ENCODE peak calls at places on chromosomes 5 and 9, in six cellular contexts. One of them, this sample, is unnamed.

GRCh38 chr5:137147346-137147745 is 351.8 kb downstream of the SPOCK1 start:
- DNase-seq in uterus: no peak
- DNase-seq in upper lobe of left lung: no peak
- DNase-seq in A549: no peak
- DNase-seq in HCT116: no peak
- DNase-seq in IMR-90: no peak
- DNase-seq in this sample: no peak

GRCh38 chr5:139377226-139377625 is 5.9 kb downstream of the SLC23A1 start:
- DNase-seq in uterus: peak; percentile 10
- DNase-seq in IMR-90: no peak
- DNase-seq in HCT116: no peak
- DNase-seq in upper lobe of left lung: no peak
- DNase-seq in A549: no peak
- DNase-seq in this sample: no peak

GRCh38 chr9:135468866-135469521 is 10.6 kb upstream of the PPP1R26 start:
- DNase-seq in uterus: no peak
- DNase-seq in IMR-90: peak; percentile 46
- DNase-seq in A549: no peak
- DNase-seq in upper lobe of left lung: no peak
- DNase-seq in HCT116: peak; percentile 76
- DNase-seq in this sample: no peak

GRCh38 chr9:12538842-12539584 is 154.2 kb upstream of the TYRP1 start:
- DNase-seq in HCT116: no peak
- DNase-seq in upper lobe of left lung: no peak
- DNase-seq in IMR-90: no peak
- DNase-seq in A549: no peak
- DNase-seq in uterus: no peak
- DNase-seq in this sample: no peak

GRCh38 chr9:89549031-89549644 is 51.2 kb upstream of the SEMA4D start:
- DNase-seq in HCT116: peak; percentile 52
- DNase-seq in A549: peak; percentile 58
- DNase-seq in upper lobe of left lung: peak; percentile 88
- DNase-seq in uterus: peak; percentile 47
- DNase-seq in IMR-90: peak; percentile 59
- DNase-seq in this sample: peak; percentile 74

GRCh38 chr5:61498121-61498520 is 166.1 kb downstream of the ZSWIM6 start:
- DNase-seq in uterus: no peak
- DNase-seq in A549: no peak
- DNase-seq in upper lobe of left lung: no peak
- DNase-seq in IMR-90: no peak
- DNase-seq in HCT116: no peak
- DNase-seq in this sample: no peak

GRCh38 chr9:2260401-2261306 is 245.5 kb downstream of the SMARCA2 start:
- DNase-seq in upper lobe of left lung: no peak
- DNase-seq in A549: peak; percentile 24
- DNase-seq in IMR-90: peak; percentile 45
- DNase-seq in HCT116: peak; percentile 93
- DNase-seq in uterus: no peak
- DNase-seq in this sample: peak; percentile 10

GRCh38 chr5:128574041-128574440 is 36.0 kb upstream of the FBN2 start:
- DNase-seq in IMR-90: peak; percentile 56
- DNase-seq in A549: peak; percentile 12
- DNase-seq in upper lobe of left lung: no peak
- DNase-seq in uterus: no peak
- DNase-seq in HCT116: no peak
- DNase-seq in this sample: no peak

GRCh38 chr9:68876265-68876664 is 137.6 kb downstream of the PRKACG start:
- DNase-seq in HCT116: no peak
- DNase-seq in IMR-90: no peak
- DNase-seq in A549: no peak
- DNase-seq in uterus: no peak
- DNase-seq in upper lobe of left lung: no peak
- DNase-seq in this sample: no peak

GRCh38 chr5:38029431-38030065 is 189.7 kb upstream of the GDNF start:
- DNase-seq in IMR-90: no peak
- DNase-seq in A549: no peak
- DNase-seq in uterus: no peak
- DNase-seq in HCT116: no peak
- DNase-seq in upper lobe of left lung: no peak
- DNase-seq in this sample: no peak

GRCh38 chr5:160357861-160358411 is 12.5 kb downstream of the C1QTNF2 start:
- DNase-seq in IMR-90: no peak
- DNase-seq in upper lobe of left lung: no peak
- DNase-seq in A549: no peak
- DNase-seq in uterus: peak; percentile 29
- DNase-seq in HCT116: no peak
- DNase-seq in this sample: no peak

GRCh38 chr5:39381376-39381775 is 17.1 kb upstream of the C9 start:
- DNase-seq in uterus: no peak
- DNase-seq in upper lobe of left lung: no peak
- DNase-seq in IMR-90: no peak
- DNase-seq in A549: no peak
- DNase-seq in HCT116: no peak
- DNase-seq in this sample: no peak

GRCh38 chr9:32581512-32582143 is 8.7 kb upstream of the NDUFB6 start:
- DNase-seq in uterus: peak; percentile 19
- DNase-seq in upper lobe of left lung: no peak
- DNase-seq in A549: peak; percentile 78
- DNase-seq in IMR-90: peak; percentile 67
- DNase-seq in HCT116: peak; percentile 71
- DNase-seq in this sample: peak; percentile 73

GRCh38 chr5:634191-634590 is 22.1 kb downstream of the CEP72 start:
- DNase-seq in upper lobe of left lung: no peak
- DNase-seq in A549: no peak
- DNase-seq in IMR-90: no peak
- DNase-seq in uterus: no peak
- DNase-seq in HCT116: no peak
- DNase-seq in this sample: no peak

GRCh38 chr9:19371942-19372341 is 8.1 kb downstream of the RPS6 start:
- DNase-seq in IMR-90: no peak
- DNase-seq in uterus: no peak
- DNase-seq in HCT116: no peak
- DNase-seq in A549: peak; percentile 48
- DNase-seq in upper lobe of left lung: no peak
- DNase-seq in this sample: no peak

DNA sequence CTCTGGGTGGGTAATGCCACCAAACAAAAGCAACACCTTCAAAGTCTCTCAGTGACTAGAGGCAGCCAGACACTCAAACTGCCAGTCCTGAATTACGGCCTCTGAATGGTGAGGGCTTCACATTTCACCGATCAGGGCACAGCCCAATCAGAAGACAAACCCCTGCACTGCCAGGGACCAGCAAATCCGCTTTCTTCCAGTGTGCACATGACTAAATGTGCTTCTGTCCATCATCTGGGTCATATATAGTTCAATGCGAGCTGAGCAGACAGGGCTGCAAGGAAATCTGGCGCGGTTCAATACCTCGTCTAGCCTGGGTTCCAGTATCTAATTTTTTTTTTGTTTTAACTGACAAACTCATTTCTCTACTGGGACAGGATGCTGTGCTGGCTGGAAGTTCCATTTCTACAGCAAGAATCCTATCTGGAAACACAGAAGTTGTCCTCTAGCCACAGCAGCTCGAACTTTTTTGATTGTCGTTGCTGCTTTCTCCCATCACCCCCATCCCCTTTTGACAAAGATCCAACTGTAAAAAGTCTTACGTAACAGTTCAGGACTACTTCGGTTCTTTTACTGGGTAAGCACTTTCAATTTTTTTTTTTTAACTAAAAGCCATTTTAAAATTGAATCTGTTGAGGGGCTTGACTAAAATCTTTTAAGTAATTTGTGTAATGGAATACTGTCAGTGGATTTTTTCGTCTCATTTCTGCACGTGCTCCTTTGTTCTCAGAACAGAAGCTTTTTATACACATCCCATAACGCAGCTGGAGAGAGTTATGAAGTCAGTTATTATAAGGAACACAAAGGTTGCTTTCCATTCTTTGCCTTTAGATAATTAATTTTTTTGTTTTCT is 112.7 kb downstream of the NR6A1 start:
- DNase-seq in IMR-90: peak; percentile 97
- DNase-seq in A549: peak; percentile 97
- DNase-seq in uterus: peak; percentile 24
- DNase-seq in HCT116: peak; percentile 93
- DNase-seq in upper lobe of left lung: peak; percentile 89
- DNase-seq in this sample: peak; percentile 95
- TF ChIP-seq POLR2A in IMR-90: peak; percentile 99
- TF ChIP-seq POLR2A in A549: peak; percentile 77
- TF ChIP-seq POLR2A in uterus: no peak
- TF ChIP-seq POLR2A in HCT116: peak; percentile 90
- TF ChIP-seq POLR2A in upper lobe of left lung: peak; percentile 42
- TF ChIP-seq POLR2A in this sample: peak; percentile 99

GRCh38 chr9:98999152-98999525 is 55.4 kb downstream of the COL15A1 start:
- DNase-seq in upper lobe of left lung: no peak
- DNase-seq in IMR-90: no peak
- DNase-seq in uterus: peak; percentile 30
- DNase-seq in HCT116: no peak
- DNase-seq in A549: no peak
- DNase-seq in this sample: no peak
- H3K4me1 ChIP-seq in upper lobe of left lung: peaks cover 21% of the 10 kb centered on the region
- H3K4me1 ChIP-seq in IMR-90: peaks cover 17% of the 10 kb centered on the region
- H3K4me1 ChIP-seq in uterus: peaks cover 6% of the 10 kb centered on the region
- H3K4me1 ChIP-seq in HCT116: peaks cover 3% of the 10 kb centered on the region
- H3K4me1 ChIP-seq in A549: peaks cover 16% of the 10 kb centered on the region
- H3K4me1 ChIP-seq in this sample: no peaks in the 10 kb centered on the region

GRCh38 chr9:124355941-124356744 is 59.1 kb downstream of the PSMB7 start:
- DNase-seq in IMR-90: no peak
- DNase-seq in uterus: no peak
- DNase-seq in upper lobe of left lung: peak; percentile 17
- DNase-seq in HCT116: no peak
- DNase-seq in A549: no peak
- DNase-seq in this sample: no peak
- TF ChIP-seq POLR2A in IMR-90: no peak
- TF ChIP-seq POLR2A in uterus: no peak
- TF ChIP-seq POLR2A in upper lobe of left lung: no peak
- TF ChIP-seq POLR2A in HCT116: no peak
- TF ChIP-seq POLR2A in A549: no peak
- TF ChIP-seq POLR2A in this sample: no peak

GRCh38 chr9:35027871-35028270 is 38.3 kb downstream of the DNAJB5 start:
- DNase-seq in upper lobe of left lung: no peak
- DNase-seq in HCT116: no peak
- DNase-seq in uterus: no peak
- DNase-seq in IMR-90: peak; percentile 51
- DNase-seq in A549: no peak
- DNase-seq in this sample: no peak

GRCh38 chr9:35029241-35029640 is 39.7 kb downstream of the DNAJB5 start:
- DNase-seq in IMR-90: no peak
- DNase-seq in uterus: no peak
- DNase-seq in upper lobe of left lung: no peak
- DNase-seq in A549: no peak
- DNase-seq in HCT116: no peak
- DNase-seq in this sample: no peak

GRCh38 chr9:35026671-35027070 is 37.1 kb downstream of the DNAJB5 start:
- DNase-seq in upper lobe of left lung: no peak
- DNase-seq in A549: no peak
- DNase-seq in uterus: no peak
- DNase-seq in HCT116: no peak
- DNase-seq in IMR-90: no peak
- DNase-seq in this sample: peak; percentile 19

GRCh38 chr9:35028341-35028740 is 38.8 kb downstream of the DNAJB5 start:
- DNase-seq in uterus: no peak
- DNase-seq in IMR-90: peak; percentile 33
- DNase-seq in A549: no peak
- DNase-seq in upper lobe of left lung: no peak
- DNase-seq in HCT116: no peak
- DNase-seq in this sample: no peak

DNA sequence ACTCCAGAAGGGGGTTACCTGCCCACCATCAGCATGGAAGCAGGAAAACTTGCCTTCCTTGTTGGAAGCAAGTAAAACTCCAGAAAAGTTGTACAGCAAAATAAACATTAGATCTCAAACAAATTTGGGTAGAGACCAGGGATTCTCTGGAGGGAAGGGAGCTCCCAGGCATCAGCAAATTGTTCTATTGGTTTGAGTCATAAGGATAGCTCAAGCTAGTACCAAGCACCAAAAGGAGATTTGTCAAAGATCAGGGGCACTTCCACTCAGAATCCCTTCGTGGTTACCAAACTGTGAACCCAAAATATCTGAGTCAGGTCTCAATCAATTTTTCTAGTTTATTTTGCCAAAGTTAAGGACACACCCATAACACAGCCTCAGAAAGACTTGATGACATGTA is 37.8 kb downstream of the DNAJB5 start:
- DNase-seq in A549: no peak
- DNase-seq in HCT116: no peak
- DNase-seq in upper lobe of left lung: no peak
- DNase-seq in IMR-90: no peak
- DNase-seq in uterus: no peak
- DNase-seq in this sample: no peak
- H3K4me1 ChIP-seq in A549: peaks cover 22% of the 10 kb centered on the region
- H3K4me1 ChIP-seq in HCT116: peaks cover 23% of the 10 kb centered on the region
- H3K4me1 ChIP-seq in upper lobe of left lung: no peaks in the 10 kb centered on the region
- H3K4me1 ChIP-seq in IMR-90: peaks cover 7% of the 10 kb centered on the region
- H3K4me1 ChIP-seq in uterus: peaks cover 7% of the 10 kb centered on the region
- H3K4me1 ChIP-seq in this sample: peaks cover 9% of the 10 kb centered on the region

This sample was measured in endothelial cell of umbilical vein.